ENCODE peak calls at places on chromosome 7, in five cellular contexts. B, Z, U, E and Y are unnamed samples.

GRCh38 chr7:30369879-30370278 is 85.5 kb downstream of the ZNRF2 start:
- DNase-seq in B (no peak), Z (no peak), U (no peak), E (no peak), Y (no peak)

GRCh38 chr7:80680159-80680903 is 41.9 kb downstream of the CD36 start:
- DNase-seq in U (no peak), B (no peak), E (no peak), Z (no peak), Y (no peak)

GRCh38 chr7:93245525-93246432 is 13.6 kb downstream of the VPS50 start:
- DNase-seq in U (no peak), Z (peak; percentile 65), B (no peak), E (no peak), Y (no peak)

GRCh38 chr7:155188357-155188756 is 109.3 kb upstream of the INSIG1 start:
- DNase-seq in E (no peak), U (no peak), Z (no peak), B (no peak), Y (no peak)

GRCh38 chr7:120873367-120873766 is 15.4 kb upstream of the TSPAN12 start:
- DNase-seq in B (no peak), Z (no peak), E (no peak), U (no peak), Y (no peak)

GRCh38 chr7:106125417-106125816 is 13.3 kb upstream of the SYPL1 start:
- DNase-seq in U (no peak), B (no peak), E (no peak), Z (no peak), Y (no peak)

GRCh38 chr7:16989883-16990413 is 108.2 kb upstream of the AGR3 start:
- DNase-seq in E (peak; percentile 51), U (peak; percentile 58), Z (no peak), B (no peak), Y (peak; percentile 30)

GRCh38 chr7:142774826-142775225 is 4.1 kb downstream of the PRSS2 start:
- DNase-seq in U (no peak), Z (no peak), E (no peak), B (no peak), Y (no peak)

GRCh38 chr7:22730921-22731654 is 4.1 kb downstream of the IL6 start:
- DNase-seq in Z (peak; percentile 98), E (no peak), B (no peak), U (no peak), Y (no peak)

GRCh38 chr7:133126422-133126821 is 44.5 kb upstream of the CHCHD3 start:
- DNase-seq in E (no peak), Z (no peak), U (no peak), B (no peak), Y (no peak)

GRCh38 chr7:140640060-140640611 is 477 bp downstream of the DENND2A start:
- DNase-seq in U (peak; percentile 69), B (no peak), E (no peak), Z (peak; percentile 42), Y (no peak)

GRCh38 chr7:130297628-130298027 is 4.7 kb downstream of the CPA4 start:
- DNase-seq in Z (no peak), E (no peak), B (no peak), U (no peak), Y (no peak)

GRCh38 chr7:14973712-14974428 is 71.3 kb upstream of the DGKB start:
- DNase-seq in Z (no peak), U (no peak), B (no peak), E (no peak), Y (peak; percentile 91)